ENCODE peak calls at places on chromosome 20, in six cellular contexts. K is dorsolateral prefrontal cortex; J is fibroblast of villous mesenchyme; P is CD4-positive, alpha-beta T cell; H is activated CD8-positive, alpha-beta T cell treated with anti-CD3 and anti-CD28 coated beads for 36 hours; L is epithelial cell of esophagus. G is an unnamed sample.
A peak's percentile ranks its signal among the peaks of the same experiment; 100 is the strongest.

GRCh38 chr20:41098703-41099250 is 38.6 kb upstream of the PLCG1 start:
- DNase-seq in K (no peak), J (peak; percentile 89), P (no peak), H (no peak), L (no peak), G (no peak)

GRCh38 chr20:5143856-5144255 is 17.0 kb downstream of the CDS2 start:
- DNase-seq in K (no peak), J (no peak), P (no peak), H (no peak), L (no peak), G (no peak)

GRCh38 chr20:1335961-1336698 is 7.2 kb upstream of the SDCBP2 start:
- DNase-seq in K (no peak), J (no peak), P (no peak), H (peak; percentile 49), L (no peak), G (no peak)

GRCh38 chr20:56229821-56230220 is 18.7 kb upstream of the MC3R start:
- DNase-seq in K (no peak), J (peak; percentile 25), P (no peak), H (no peak), L (no peak), G (no peak)

GRCh38 chr20:25318471-25319240 is 70.8 kb downstream of the PYGB start:
- DNase-seq in K (no peak), J (no peak), P (no peak), H (no peak), L (no peak), G (peak; percentile 95)

GRCh38 chr20:4102381-4102780 is 87.0 kb upstream of the RNF24 start:
- DNase-seq in K (no peak), J (peak; percentile 55), P (no peak), H (no peak), L (peak; percentile 71), G (no peak)

GRCh38 chr20:37994512-37994911 is 38.7 kb downstream of the TTI1 start:
- DNase-seq in K (no peak), J (peak; percentile 57), P (no peak), H (no peak), L (peak; percentile 94), G (no peak)

GRCh38 chr20:52127309-52127708 is 64.3 kb downstream of the ZFP64 start:
- DNase-seq in K (no peak), J (no peak), P (no peak), H (no peak), L (no peak), G (no peak)

GRCh38 chr20:48723308-48724264 is 104.2 kb downstream of the PREX1 start:
- DNase-seq in K (no peak), J (peak; percentile 87), P (no peak), H (no peak), L (no peak), G (no peak)

GRCh38 chr20:43191946-43192847 is 2.5 kb upstream of the PTPRT start:
- DNase-seq in K (peak; percentile 14), J (no peak), P (no peak), H (peak; percentile 23), L (peak; percentile 15), G (no peak)

GRCh38 chr20:45229264-45230056 is 8.3 kb downstream of the SEMG2 start:
- DNase-seq in K (no peak), J (peak; percentile 16), P (peak; percentile 5), H (peak; percentile 78), L (peak; percentile 62), G (peak; percentile 3)

GRCh38 chr20:45934046-45934586 is 367 bp upstream of the PCIF1 start:
- DNase-seq in K (peak; percentile 66), J (peak; percentile 44), P (no peak), H (peak; percentile 70), L (no peak), G (no peak)

GRCh38 chr20:47146703-47147102 is 209.8 kb downstream of the ZMYND8 start:
- DNase-seq in K (no peak), J (peak; percentile 37), P (no peak), H (no peak), L (no peak), G (no peak)

GRCh38 chr20:49460916-49461315 is 21.6 kb downstream of the KCNB1 start:
- DNase-seq in K (peak; percentile 26), J (no peak), P (no peak), H (no peak), L (peak; percentile 32), G (no peak)

GRCh38 chr20:50314936-50315335 is 124.3 kb downstream of the CEBPB start:
- DNase-seq in K (no peak), J (no peak), P (no peak), H (no peak), L (no peak), G (no peak)

GRCh38 chr20:37989601-37990001 is 43.7 kb downstream of the TTI1 start:
- DNase-seq in K (peak; percentile 63), J (no peak), P (no peak), H (no peak), L (peak; percentile 47), G (no peak)

GRCh38 chr20:38536310-38536709 is 44.7 kb upstream of the ADIG start:
- DNase-seq in K (no peak), J (no peak), P (no peak), H (no peak), L (peak; percentile 87), G (no peak)

GRCh38 chr20:58755751-58756524 is 63.3 kb downstream of the NPEPL1 start:
- DNase-seq in K (no peak), J (no peak), P (no peak), H (no peak), L (no peak), G (no peak)

GRCh38 chr20:8020314-8021079 is 936 bp upstream of the TMX4 start:
- DNase-seq in K (no peak), J (peak; percentile 55), P (no peak), H (no peak), L (no peak), G (peak; percentile 55)

GRCh38 chr20:2299301-2299700 is 3.5 kb downstream of the TGM3 start:
- DNase-seq in K (no peak), J (peak; percentile 3), P (no peak), H (no peak), L (peak; percentile 57), G (no peak)

DNA sequence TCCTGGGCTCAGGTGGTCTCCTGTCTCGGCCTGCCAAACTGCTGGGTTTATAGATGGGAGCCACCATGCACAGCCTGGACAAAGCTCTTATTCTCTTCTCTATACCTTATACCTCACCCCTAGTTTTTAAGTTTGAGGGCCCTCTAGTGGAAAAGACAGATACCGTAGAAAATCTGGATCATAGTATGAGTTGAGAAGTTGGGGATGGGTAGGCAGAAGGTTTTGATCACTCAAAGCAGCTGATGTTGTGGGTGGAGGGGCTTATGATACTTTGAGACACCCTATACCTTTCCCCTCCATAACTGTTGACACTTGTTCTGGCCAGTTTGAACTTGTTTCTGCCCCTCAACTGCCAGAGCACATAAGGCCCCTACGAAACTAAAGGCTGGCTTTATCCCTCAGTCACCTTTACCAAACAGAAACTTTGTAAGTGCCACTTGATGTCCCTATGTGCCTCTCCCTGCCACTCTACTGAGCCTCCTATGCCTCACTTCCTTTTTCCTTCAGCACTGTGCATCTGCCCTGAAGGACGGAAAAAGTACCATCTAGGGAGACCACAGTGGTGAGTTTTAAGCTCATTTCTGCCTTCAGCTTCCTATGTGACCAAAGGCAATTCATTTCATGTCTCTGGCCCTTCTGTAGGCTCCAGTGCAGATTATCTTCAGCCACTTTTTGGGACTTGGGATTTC is 28.6 kb downstream of the RALY start:
- DNase-seq in K (no peak), J (peak; percentile 29), P (no peak), H (peak; percentile 33), L (peak; percentile 33), G (peak; percentile 19)
- TF ChIP-seq CTCF in K (no peak), J (peak; percentile 53), P (peak; percentile 12), H (peak; percentile 44), L (peak; percentile 20), G (peak; percentile 49)

DNA sequence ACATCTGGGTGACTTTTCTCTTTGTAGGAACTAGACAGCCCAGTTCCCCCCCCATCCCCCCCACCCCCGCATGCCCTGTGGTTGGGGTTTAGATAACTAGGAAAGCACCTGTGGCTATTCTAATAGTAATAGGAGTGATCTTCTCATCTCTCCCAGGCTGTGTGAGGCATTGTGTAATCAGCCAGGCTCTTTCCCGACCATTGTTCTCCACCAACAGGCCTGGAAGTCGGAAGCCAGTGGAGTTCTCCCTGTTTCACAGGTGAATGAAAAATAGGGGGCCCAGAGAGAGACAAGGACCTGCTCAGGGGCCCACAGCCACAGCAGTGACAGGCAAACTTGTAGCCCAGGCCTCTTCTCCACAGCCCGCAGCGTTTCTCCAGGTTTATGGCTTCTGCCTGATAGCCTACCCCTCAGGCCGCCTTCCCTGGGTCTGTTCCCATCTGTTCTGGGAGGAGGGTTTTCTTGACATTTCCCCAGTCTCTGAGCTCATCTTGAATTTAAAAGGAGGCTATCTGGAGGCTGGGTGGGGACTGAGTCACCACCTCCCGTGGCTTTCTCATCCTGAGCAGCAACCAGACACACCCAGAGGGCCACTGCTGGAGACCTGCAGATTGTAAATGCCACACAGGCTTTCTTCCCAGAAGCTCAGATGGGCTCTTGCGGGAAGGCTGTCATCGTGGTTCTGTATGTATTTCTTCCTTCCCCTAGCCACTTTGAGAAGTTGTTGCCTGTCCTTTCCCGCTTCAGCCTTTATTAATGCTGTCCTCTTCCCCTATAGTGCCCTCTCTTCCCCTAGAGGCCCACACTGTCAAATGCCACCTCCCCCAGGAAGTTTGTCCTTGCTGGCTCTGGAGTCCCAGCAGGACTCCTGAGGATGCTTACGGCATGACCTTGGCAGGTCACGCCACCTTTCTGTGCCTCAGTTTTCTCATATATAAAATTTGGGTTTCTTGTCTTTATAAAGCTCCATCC is 75.9 kb upstream of the MYL9 start:
- DNase-seq in K (no peak), J (peak; percentile 93), P (peak; percentile 28), H (peak; percentile 75), L (peak; percentile 90), G (no peak)
- TF ChIP-seq CTCF in K (no peak), J (peak; percentile 6), P (no peak), H (no peak), L (no peak), G (no peak)

DNA sequence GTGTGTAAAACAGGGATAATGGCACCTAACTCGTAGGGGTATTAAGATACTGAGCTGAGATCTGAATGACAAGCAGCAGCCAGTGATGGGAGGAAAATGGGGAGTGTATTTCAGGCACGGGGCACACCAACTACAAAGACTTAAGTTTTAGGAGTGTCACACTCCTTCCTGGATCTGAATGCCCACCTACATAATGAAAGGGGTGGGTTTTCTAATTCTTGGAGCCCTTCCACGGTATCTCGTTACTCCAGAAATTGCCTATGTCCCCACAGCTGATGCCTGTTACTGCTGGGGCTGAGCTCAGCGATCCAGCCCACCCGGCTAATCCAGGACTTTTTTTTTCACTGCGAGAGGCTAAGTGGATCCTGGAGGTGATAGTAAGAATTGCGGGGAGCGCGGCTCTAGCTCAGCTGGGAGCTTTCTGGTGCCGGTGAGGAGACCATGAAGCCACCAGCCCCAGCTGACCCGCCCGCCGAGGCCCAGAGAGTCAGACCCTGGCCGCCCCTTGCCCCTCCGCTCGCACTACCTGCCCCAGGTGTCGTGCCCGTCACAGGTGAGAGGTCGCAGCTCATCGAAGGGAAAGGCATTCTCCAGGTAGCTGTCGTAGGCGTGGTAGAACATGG is 726 bp downstream of the EDEM2 start:
- DNase-seq in K (no peak), J (peak; percentile 12), P (peak; percentile 4), H (peak; percentile 45), L (peak; percentile 22), G (no peak)
- TF ChIP-seq CTCF in K (no peak), J (peak; percentile 20), P (no peak), H (no peak), L (peak; percentile 16), G (no peak)

DNA sequence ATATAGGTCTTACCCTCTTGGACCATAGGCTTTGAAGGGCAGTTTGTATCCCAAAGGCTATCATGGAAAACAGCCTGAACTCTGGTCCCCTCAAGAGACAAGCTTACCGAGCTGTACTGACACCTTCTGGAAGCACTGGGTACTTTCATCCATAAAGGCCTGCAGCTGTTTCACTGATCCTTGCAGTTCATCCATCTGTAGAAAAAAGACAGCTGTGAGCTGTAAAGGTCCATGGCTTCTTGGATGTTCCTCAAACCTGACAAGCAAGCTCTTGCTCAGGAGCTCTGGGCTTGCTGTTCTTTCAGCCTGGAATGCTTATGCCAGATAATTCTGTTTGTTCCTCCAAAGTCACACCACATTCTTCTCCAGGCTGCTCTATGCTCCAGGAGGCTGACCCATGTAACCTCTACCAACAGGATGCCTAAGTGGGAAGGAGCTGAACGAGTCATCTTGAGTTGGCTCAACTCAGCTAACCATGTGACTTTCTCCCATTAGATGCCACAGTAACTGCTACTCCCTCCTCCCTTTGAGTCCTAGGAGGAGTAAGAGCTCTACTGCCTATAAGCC is 8.8 kb upstream of the NDRG3 start:
- DNase-seq in K (peak; percentile 50), J (peak; percentile 80), P (peak; percentile 7), H (peak; percentile 41), L (peak; percentile 73), G (no peak)
- TF ChIP-seq CTCF in K (peak; percentile 76), J (peak; percentile 90), P (peak; percentile 74), H (peak; percentile 61), L (peak; percentile 81), G (peak; percentile 77)

G was measured in GM12864.